ENCODE peak calls at places on chromosome 14, in six cellular contexts. C, R, H, U, N and F are unnamed samples.

GRCh38 chr14:58072288-58073071 is 79.5 kb downstream of the ARMH4 start:
- DNase-seq in C (peak), R (peak), H (peak), U (no peak), N (peak), F (peak)

GRCh38 chr14:67167420-67168109 is 21.7 kb upstream of the GARIN2 start:
- DNase-seq in C (no peak), R (no peak), H (no peak), U (no peak), N (no peak), F (no peak)

GRCh38 chr14:93207468-93208308 is 632 bp downstream of the UBR7 start:
- DNase-seq in C (peak), R (peak), H (peak), U (peak), N (peak), F (peak)

GRCh38 chr14:105837349-105838063 is 311.1 kb downstream of the TMEM121 start:
- DNase-seq in C (no peak), R (peak), H (no peak), U (no peak), N (no peak), F (no peak)

GRCh38 chr14:96762650-96763049 is 34.5 kb upstream of the VRK1 start:
- DNase-seq in C (peak), R (peak), H (peak), U (no peak), N (peak), F (peak)

GRCh38 chr14:60657609-60657983 is 8.3 kb upstream of the SIX1 start:
- DNase-seq in C (no peak), R (no peak), H (no peak), U (no peak), N (no peak), F (no peak)

GRCh38 chr14:101857226-101857625 is 95.7 kb downstream of the PPP2R5C start:
- DNase-seq in C (no peak), R (no peak), H (no peak), U (no peak), N (no peak), F (no peak)

GRCh38 chr14:69657961-69658360 is 46.6 kb downstream of the SUSD6 start:
- DNase-seq in C (peak), R (peak), H (no peak), U (no peak), N (no peak), F (no peak)

GRCh38 chr14:101350710-101351109 is 210.6 kb upstream of the DIO3 start:
- DNase-seq in C (no peak), R (no peak), H (no peak), U (no peak), N (no peak), F (no peak)

GRCh38 chr14:95314609-95315008 is 5.1 kb downstream of the CLMN start:
- DNase-seq in C (no peak), R (no peak), H (no peak), U (no peak), N (peak), F (peak)

GRCh38 chr14:99189201-99189801 is 82.7 kb downstream of the BCL11B start:
- DNase-seq in C (no peak), R (no peak), H (no peak), U (no peak), N (no peak), F (no peak)

GRCh38 chr14:61369097-61369496 is 47.7 kb downstream of the PRKCH start:
- DNase-seq in C (no peak), R (no peak), H (no peak), U (no peak), N (no peak), F (no peak)

GRCh38 chr14:100445436-100446088 is 122.4 kb downstream of the SLC25A47 start:
- DNase-seq in C (no peak), R (no peak), H (no peak), U (no peak), N (no peak), F (no peak)

GRCh38 chr14:53954551-53955233 is 1.9 kb downstream of the BMP4 start:
- DNase-seq in C (no peak), R (peak), H (no peak), U (peak), N (no peak), F (no peak)

GRCh38 chr14:51592836-51593235 is 58.9 kb upstream of the FRMD6 start:
- DNase-seq in C (no peak), R (no peak), H (no peak), U (no peak), N (no peak), F (no peak)

GRCh38 chr14:86038401-86038985 is 508.5 kb downstream of the FLRT2 start:
- DNase-seq in C (peak), R (peak), H (peak), U (peak), N (peak), F (peak)

GRCh38 chr14:103378042-103378854 is 7.0 kb upstream of the MARK3 start:
- DNase-seq in C (no peak), R (no peak), H (no peak), U (no peak), N (no peak), F (no peak)

GRCh38 chr14:94646481-94646880 is 34.3 kb downstream of the SERPINA3 start:
- DNase-seq in C (no peak), R (no peak), H (no peak), U (no peak), N (no peak), F (no peak)

GRCh38 chr14:74963178-74963704 is 7.8 kb upstream of the PGF start:
- DNase-seq in C (no peak), R (no peak), H (no peak), U (no peak), N (no peak), F (no peak)

GRCh38 chr14:38549549-38549948 is 293.7 kb upstream of the CLEC14A start:
- DNase-seq in C (no peak), R (no peak), H (no peak), U (no peak), N (no peak), F (no peak)

GRCh38 chr14:49863483-49864262 is 11.1 kb upstream of the NEMF start:
- DNase-seq in C (no peak), R (no peak), H (peak), U (no peak), N (no peak), F (no peak)

GRCh38 chr14:88879016-88879415 is 54.6 kb downstream of the TTC8 start:
- DNase-seq in C (no peak), R (no peak), H (no peak), U (no peak), N (peak), F (no peak)

GRCh38 chr14:91349481-91350074 is 68.0 kb downstream of the CCDC88C start:
- DNase-seq in C (no peak), R (no peak), H (no peak), U (no peak), N (no peak), F (peak)

GRCh38 chr14:84144166-84144565 is 1385.8 kb upstream of the FLRT2 start:
- DNase-seq in C (no peak), R (no peak), H (no peak), U (no peak), N (no peak), F (no peak)

GRCh38 chr14:36805116-36805515 is 143.5 kb downstream of the PAX9 start:
- DNase-seq in C (no peak), R (no peak), H (no peak), U (peak), N (no peak), F (no peak)

GRCh38 chr14:76917158-76917596 is 91.0 kb downstream of the LRRC74A start:
- DNase-seq in C (peak), R (peak), H (no peak), U (peak), N (peak), F (no peak)

GRCh38 chr14:94227029-94227428 is 52.9 kb downstream of the PPP4R4 start:
- DNase-seq in C (no peak), R (no peak), H (no peak), U (no peak), N (no peak), F (no peak)

GRCh38 chr14:55412686-55413085 is 1.1 kb upstream of the ATG14 start:
- DNase-seq in C (no peak), R (no peak), H (no peak), U (no peak), N (no peak), F (no peak)

GRCh38 chr14:32682219-32682618 is 256.5 kb upstream of the NPAS3 start:
- DNase-seq in C (peak), R (no peak), H (no peak), U (no peak), N (no peak), F (no peak)

GRCh38 chr14:64337901-64338615 is 43.9 kb upstream of the ESR2 start:
- DNase-seq in C (peak), R (peak), H (peak), U (peak), N (peak), F (peak)

GRCh38 chr14:68977137-68977740 is 1.9 kb downstream of the ACTN1 start:
- DNase-seq in C (no peak), R (no peak), H (no peak), U (no peak), N (peak), F (no peak)

GRCh38 chr14:68728342-68729106 is 64.3 kb downstream of the ZFP36L1 start:
- DNase-seq in C (no peak), R (no peak), H (no peak), U (no peak), N (no peak), F (no peak)

GRCh38 chr14:80543211-80543610 is 331.9 kb upstream of the DIO2 start:
- DNase-seq in C (no peak), R (no peak), H (no peak), U (no peak), N (no peak), F (no peak)

GRCh38 chr14:102182901-102183619 is 43.4 kb downstream of the WDR20 start:
- DNase-seq in C (peak), R (no peak), H (no peak), U (no peak), N (no peak), F (no peak)

GRCh38 chr14:104877066-104877805 is 12.2 kb downstream of the CEP170B start:
- DNase-seq in C (no peak), R (no peak), H (no peak), U (no peak), N (no peak), F (no peak)

GRCh38 chr14:89507521-89507920 is 90.5 kb upstream of the FOXN3 start:
- DNase-seq in C (no peak), R (no peak), H (no peak), U (no peak), N (no peak), F (peak)